ENCODE peak calls at places on chromosomes 1 and 21, in four cellular contexts. Q, Z, M and H are unnamed samples.

GRCh38 chr1:43285269-43285986 is at the start of gene C1orf210:
- DNase-seq in Q (no peak), Z (no peak), M (no peak), H (peak; percentile 60)

GRCh38 chr1:93672069-93672468 is 9.6 kb downstream of the BCAR3 start:
- DNase-seq in Q (no peak), Z (peak; percentile 47), M (peak; percentile 78), H (peak; percentile 87)

GRCh38 chr1:28973850-28974841 is 59.8 kb downstream of the EPB41 start:
- DNase-seq in Q (no peak), Z (peak; percentile 68), M (no peak), H (no peak)

GRCh38 chr1:91900538-91900937 is 14.6 kb upstream of the TGFBR3 start:
- DNase-seq in Q (no peak), Z (peak; percentile 87), M (no peak), H (no peak)

GRCh38 chr1:226082959-226083302 is 20.4 kb downstream of the H3-3A start:
- DNase-seq in Q (peak; percentile 49), Z (peak; percentile 83), M (peak; percentile 85), H (peak; percentile 84)

GRCh38 chr1:52477876-52478275 is 73.5 kb downstream of the PRPF38A start:
- DNase-seq in Q (no peak), Z (no peak), M (no peak), H (no peak)

GRCh38 chr1:77085109-77085508 is 134.1 kb downstream of the PIGK start:
- DNase-seq in Q (no peak), Z (no peak), M (no peak), H (no peak)

GRCh38 chr21:42505090-42505726 is 8.4 kb upstream of the SLC37A1 start:
- DNase-seq in Q (no peak), Z (no peak), M (no peak), H (no peak)

GRCh38 chr1:240455228-240455821 is 156.6 kb downstream of the GREM2 start:
- DNase-seq in Q (peak; percentile 87), Z (peak; percentile 44), M (no peak), H (no peak)

GRCh38 chr1:160993544-160993943 is 27.4 kb downstream of the F11R start:
- DNase-seq in Q (peak; percentile 51), Z (peak; percentile 83), M (no peak), H (no peak)

GRCh38 chr1:239126881-239127280 is 259.5 kb upstream of the CHRM3 start:
- DNase-seq in Q (no peak), Z (no peak), M (no peak), H (no peak)

GRCh38 chr1:247270003-247270402 is 14.1 kb downstream of the VN1R5 start:
- DNase-seq in Q (no peak), Z (no peak), M (no peak), H (no peak)

GRCh38 chr1:56331207-56331891 is 248.0 kb downstream of the PLPP3 start:
- DNase-seq in Q (no peak), Z (no peak), M (no peak), H (no peak)

GRCh38 chr1:55428944-55429931 is 214.1 kb upstream of the USP24 start:
- DNase-seq in Q (no peak), Z (peak; percentile 95), M (no peak), H (peak; percentile 70)

GRCh38 chr1:203607169-203607873 is 19.3 kb upstream of the ATP2B4 start:
- DNase-seq in Q (peak; percentile 75), Z (peak; percentile 89), M (peak; percentile 68), H (no peak)

GRCh38 chr21:45551316-45551715 is 9.1 kb upstream of the SLC19A1 start:
- DNase-seq in Q (no peak), Z (peak; percentile 83), M (no peak), H (no peak)

GRCh38 chr1:15035236-15035635 is 118.3 kb upstream of the TMEM51 start:
- DNase-seq in Q (no peak), Z (no peak), M (no peak), H (no peak)

GRCh38 chr1:160743266-160743665 is 4.2 kb downstream of the SLAMF7 start:
- DNase-seq in Q (peak; percentile 74), Z (no peak), M (no peak), H (no peak)

GRCh38 chr1:41566274-41566885 is 81.9 kb upstream of the EDN2 start:
- DNase-seq in Q (no peak), Z (no peak), M (no peak), H (no peak)

GRCh38 chr1:9723926-9724325 is 72.4 kb downstream of the PIK3CD start:
- DNase-seq in Q (no peak), Z (no peak), M (no peak), H (no peak)

GRCh38 chr1:44359234-44359937 is 4.3 kb upstream of the ERI3 start:
- DNase-seq in Q (no peak), Z (peak; percentile 19), M (no peak), H (no peak)

GRCh38 chr1:113109908-113110554 is 37.0 kb downstream of the LRIG2 start:
- DNase-seq in Q (no peak), Z (peak; percentile 98), M (no peak), H (no peak)

GRCh38 chr1:56028244-56028643 is 551.1 kb downstream of the PLPP3 start:
- DNase-seq in Q (no peak), Z (no peak), M (no peak), H (no peak)

GRCh38 chr1:26351591-26352337 is 2.2 kb downstream of the CRYBG2 start:
- DNase-seq in Q (no peak), Z (peak; percentile 69), M (no peak), H (no peak)

GRCh38 chr1:9900142-9901043 is 9.7 kb downstream of the CTNNBIP1 start:
- DNase-seq in Q (no peak), Z (no peak), M (peak; percentile 84), H (no peak)

GRCh38 chr1:3235496-3235895 is 166.5 kb downstream of the PRDM16 start:
- DNase-seq in Q (no peak), Z (no peak), M (no peak), H (no peak)

GRCh38 chr1:40708750-40709099 is 17.2 kb downstream of the NFYC start:
- DNase-seq in Q (peak; percentile 87), Z (peak; percentile 89), M (no peak), H (no peak)

GRCh38 chr1:197269053-197269452 is 1.0 kb downstream of the CRB1 start:
- DNase-seq in Q (no peak), Z (no peak), M (no peak), H (no peak)

GRCh38 chr1:182059936-182060335 is 1.6 kb downstream of the ZNF648 start:
- DNase-seq in Q (no peak), Z (no peak), M (no peak), H (no peak)

GRCh38 chr1:147115496-147115895 is 56.8 kb downstream of the PRKAB2 start:
- DNase-seq in Q (no peak), Z (no peak), M (no peak), H (no peak)

GRCh38 chr1:64038965-64039926 is 164.2 kb upstream of the UBE2U start:
- DNase-seq in Q (peak; percentile 39), Z (peak; percentile 96), M (no peak), H (peak; percentile 77)

GRCh38 chr1:29647581-29647980 is 411.3 kb downstream of the PTPRU start:
- DNase-seq in Q (no peak), Z (peak; percentile 63), M (no peak), H (no peak)

GRCh38 chr1:78168306-78168705 is 122.5 kb downstream of the GIPC2 start:
- DNase-seq in Q (no peak), Z (peak; percentile 59), M (no peak), H (no peak)

GRCh38 chr1:74316302-74316701 is 81.1 kb downstream of the TNNI3K start:
- DNase-seq in Q (no peak), Z (no peak), M (no peak), H (no peak)